ENCODE peak calls at places on chromosomes 6 and 20, in ten cellular contexts. M is LNCaP clone FGC, J is SK-N-SH, D is AG04450, B is A549, I is GM13976, C is cardiac fibroblast, Y is GM10248, T is HepG2, N is fibroblast of the aortic adventitia. A is an unnamed sample.

GRCh38 chr6:151063339-151063738 is 176.4 kb upstream of the AKAP12 start:
- DNase-seq in M (no peak), J (no peak), D (no peak), B (no peak), I (no peak), C (peak; percentile 85), Y (no peak), T (no peak), N (peak; percentile 85), A (peak; percentile 46)

GRCh38 chr6:44235891-44236516 is 10.9 kb upstream of the HSP90AB1 start:
- DNase-seq in M (no peak), J (no peak), D (no peak), B (no peak), I (no peak), C (no peak), Y (no peak), T (peak; percentile 55), N (no peak), A (no peak)

GRCh38 chr6:99467509-99468106 is 42.5 kb upstream of the PNISR start:
- DNase-seq in M (no peak), J (peak; percentile 46), D (no peak), B (peak; percentile 13), I (peak; percentile 42), C (peak; percentile 50), Y (peak; percentile 40), T (peak; percentile 18), N (peak; percentile 52), A (peak; percentile 7)

GRCh38 chr6:11197175-11197535 is 35.3 kb downstream of the NEDD9 start:
- DNase-seq in M (no peak), J (no peak), D (peak; percentile 66), B (no peak), I (no peak), C (peak; percentile 91), Y (no peak), T (no peak), N (peak; percentile 77), A (peak; percentile 75)

GRCh38 chr6:14743126-14743464 is 502.8 kb upstream of the JARID2 start:
- DNase-seq in M (no peak), J (no peak), D (no peak), B (no peak), I (no peak), C (no peak), Y (no peak), T (no peak), N (no peak), A (no peak)

GRCh38 chr6:21426841-21427490 is 166.6 kb upstream of the SOX4 start:
- DNase-seq in M (peak; percentile 15), J (no peak), D (no peak), B (peak; percentile 2), I (no peak), C (peak; percentile 10), Y (no peak), T (no peak), N (peak; percentile 16), A (no peak)

GRCh38 chr6:157563611-157564284 is 182.8 kb downstream of the ZDHHC14 start:
- DNase-seq in M (no peak), J (no peak), D (no peak), B (no peak), I (peak; percentile 84), C (no peak), Y (peak; percentile 85), T (no peak), N (no peak), A (no peak)

GRCh38 chr6:41672816-41673703 is 34.8 kb downstream of the MDFI start:
- DNase-seq in M (no peak), J (no peak), D (no peak), B (no peak), I (no peak), C (no peak), Y (no peak), T (no peak), N (no peak), A (no peak)

GRCh38 chr6:42914546-42914945 is 1.3 kb upstream of the PTCRA start:
- DNase-seq in M (no peak), J (no peak), D (no peak), B (no peak), I (no peak), C (no peak), Y (no peak), T (no peak), N (no peak), A (peak; percentile 18)

GRCh38 chr6:26216015-26216885 is 129.0 kb downstream of the HFE start:
- DNase-seq in M (peak; percentile 92), J (peak; percentile 70), D (peak; percentile 99), B (no peak), I (peak; percentile 85), C (peak; percentile 100), Y (peak; percentile 85), T (peak; percentile 99), N (peak; percentile 100), A (peak; percentile 100)

GRCh38 chr20:59094576-59094975 is 52.0 kb upstream of the PRELID3B start:
- DNase-seq in M (no peak), J (no peak), D (no peak), B (no peak), I (no peak), C (no peak), Y (no peak), T (no peak), N (no peak), A (no peak)

GRCh38 chr20:50317116-50317515 is 126.5 kb downstream of the CEBPB start:
- DNase-seq in M (no peak), J (no peak), D (no peak), B (no peak), I (no peak), C (no peak), Y (no peak), T (no peak), N (no peak), A (no peak)

GRCh38 chr6:43124481-43124880 is 46.6 kb upstream of the SRF start:
- DNase-seq in M (no peak), J (no peak), D (no peak), B (no peak), I (no peak), C (no peak), Y (no peak), T (no peak), N (no peak), A (no peak)

GRCh38 chr20:47205577-47206123 is 150.8 kb downstream of the ZMYND8 start:
- DNase-seq in M (peak; percentile 67), J (peak; percentile 78), D (peak; percentile 59), B (peak; percentile 74), I (peak; percentile 67), C (peak; percentile 91), Y (peak; percentile 70), T (peak; percentile 78), N (peak; percentile 81), A (peak; percentile 82)
- TF ChIP-seq CTCF in M (peak; percentile 91), J (peak; percentile 78), D (peak; percentile 79), B (peak; percentile 41), I (peak; percentile 60), C (peak; percentile 90), Y (peak; percentile 59), T (peak; percentile 80), N (peak; percentile 82), A (peak; percentile 93)

GRCh38 chr20:46154796-46155195 is 36.7 kb downstream of the CD40 start:
- DNase-seq in M (no peak), J (no peak), D (no peak), B (no peak), I (no peak), C (no peak), Y (no peak), T (no peak), N (no peak), A (no peak)

GRCh38 chr20:46150982-46151381 is 32.9 kb downstream of the CD40 start:
- DNase-seq in M (no peak), J (peak; percentile 65), D (no peak), B (no peak), I (no peak), C (no peak), Y (no peak), T (no peak), N (no peak), A (no peak)

GRCh38 chr20:46148313-46149213 is 30.4 kb downstream of the CD40 start:
- DNase-seq in M (no peak), J (peak; percentile 66), D (no peak), B (no peak), I (no peak), C (no peak), Y (no peak), T (no peak), N (no peak), A (no peak)

GRCh38 chr20:46152824-46153586 is 34.9 kb downstream of the CD40 start:
- DNase-seq in M (no peak), J (no peak), D (no peak), B (no peak), I (no peak), C (no peak), Y (no peak), T (no peak), N (no peak), A (no peak)

DNA sequence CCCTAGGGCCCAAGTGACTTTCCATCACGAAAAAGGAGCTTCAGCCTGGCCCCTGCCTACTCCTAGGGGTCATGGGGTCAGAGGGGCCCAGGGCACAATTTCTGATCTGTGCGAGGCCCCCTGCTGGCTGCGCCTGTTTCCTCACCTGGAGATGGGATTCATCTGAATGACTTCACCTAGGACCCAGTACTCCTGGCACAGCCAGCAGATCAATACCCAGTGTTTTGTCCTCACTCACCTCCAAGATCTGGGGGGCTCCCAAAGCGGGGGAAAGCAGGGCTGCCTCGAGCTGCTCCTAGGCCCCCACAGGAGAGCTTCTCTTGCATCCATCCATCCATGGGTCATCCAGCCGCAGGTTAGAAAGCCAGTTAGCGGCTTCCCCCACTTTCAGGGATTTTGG is 33.8 kb downstream of the CD40 start:
- DNase-seq in M (no peak), J (peak; percentile 67), D (no peak), B (peak; percentile 14), I (peak; percentile 69), C (no peak), Y (peak; percentile 68), T (peak; percentile 45), N (no peak), A (no peak)
- TF ChIP-seq CTCF in M (peak; percentile 31), J (peak; percentile 56), D (peak; percentile 34), B (peak; percentile 42), I (peak; percentile 23), C (peak; percentile 19), Y (peak; percentile 20), T (peak; percentile 79), N (peak; percentile 28), A (peak; percentile 70)

DNA sequence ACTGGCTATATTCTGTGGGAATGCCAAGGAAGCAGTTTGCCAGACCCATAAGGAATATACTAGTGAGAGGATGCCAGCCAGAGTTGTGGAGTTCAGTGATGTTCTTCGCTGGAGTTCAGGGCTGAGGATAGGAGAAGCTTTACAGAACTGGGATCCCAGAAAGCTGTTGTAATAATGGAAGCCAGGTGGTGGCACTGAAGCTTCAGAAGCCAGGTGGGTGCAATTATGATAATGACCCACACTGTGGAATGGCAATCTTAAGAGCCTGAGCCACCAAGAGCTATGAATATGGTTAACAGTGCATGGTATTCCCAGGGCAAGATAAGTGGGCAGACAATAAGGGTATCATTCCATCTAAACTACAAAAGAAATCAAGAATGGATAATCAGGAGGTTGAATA is 25.1 kb upstream of the ENPP1 start:
- DNase-seq in M (no peak), J (no peak), D (no peak), B (no peak), I (no peak), C (no peak), Y (no peak), T (no peak), N (no peak), A (no peak)
- TF ChIP-seq CTCF in M (peak; percentile 21), J (no peak), D (no peak), B (no peak), I (no peak), C (no peak), Y (no peak), T (peak; percentile 64), N (peak; percentile 6), A (no peak)

GRCh38 chr6:88161921-88162320 is 4.2 kb downstream of the CNR1 start:
- DNase-seq in M (no peak), J (no peak), D (no peak), B (no peak), I (no peak), C (no peak), Y (no peak), T (no peak), N (no peak), A (no peak)

GRCh38 chr6:88157106-88157505 is 9.0 kb downstream of the CNR1 start:
- DNase-seq in M (no peak), J (no peak), D (no peak), B (no peak), I (no peak), C (peak; percentile 32), Y (no peak), T (no peak), N (peak; percentile 7), A (no peak)
- TF ChIP-seq CTCF in M (no peak), J (peak; percentile 20), D (no peak), B (no peak), I (no peak), C (no peak), Y (no peak), T (no peak), N (peak; percentile 14), A (no peak)

A was measured in HFFc6.